ENCODE peak calls at places on chromosomes 6 and 20, in five cellular contexts. Z, V, N, J and L are unnamed samples.

GRCh38 chr6:40874495-40874894 is 164.5 kb downstream of the UNC5CL start:
- DNase-seq in Z (no peak), V (peak; percentile 25), N (no peak), J (no peak), L (no peak)

GRCh38 chr6:21842875-21843274 is 249.3 kb downstream of the SOX4 start:
- DNase-seq in Z (no peak), V (no peak), N (no peak), J (no peak), L (no peak)

GRCh38 chr6:66662721-66663120 is 955.7 kb upstream of the EYS start:
- DNase-seq in Z (no peak), V (no peak), N (no peak), J (no peak), L (no peak)

GRCh38 chr6:161639772-161640171 is 365.9 kb upstream of the AGPAT4 start:
- DNase-seq in Z (no peak), V (no peak), N (no peak), J (no peak), L (no peak)

GRCh38 chr6:3592371-3592941 is 135.6 kb upstream of the SLC22A23 start:
- DNase-seq in Z (no peak), V (no peak), N (peak; percentile 87), J (no peak), L (no peak)

GRCh38 chr6:132544826-132545225 is 6.7 kb downstream of the TAAR9 start:
- DNase-seq in Z (no peak), V (no peak), N (no peak), J (no peak), L (no peak)

GRCh38 chr6:11064836-11065235 is 20.7 kb upstream of the ELOVL2 start:
- DNase-seq in Z (no peak), V (no peak), N (no peak), J (no peak), L (no peak)

GRCh38 chr6:135012764-135013163 is 41.9 kb downstream of the HBS1L start:
- DNase-seq in Z (no peak), V (no peak), N (peak; percentile 60), J (no peak), L (no peak)

GRCh38 chr6:43454290-43455033 is 886 bp downstream of the DLK2 start:
- DNase-seq in Z (peak; percentile 87), V (peak; percentile 94), N (peak; percentile 76), J (peak; percentile 66), L (peak; percentile 31)

GRCh38 chr6:515267-515666 is 123.7 kb downstream of the IRF4 start:
- DNase-seq in Z (no peak), V (no peak), N (no peak), J (no peak), L (no peak)

GRCh38 chr6:16163535-16164300 is 34.8 kb downstream of the MYLIP start:
- DNase-seq in Z (no peak), V (no peak), N (no peak), J (no peak), L (no peak)

GRCh38 chr20:44810391-44811149 is at the start of gene RIMS4:
- DNase-seq in Z (no peak), V (peak; percentile 35), N (no peak), J (no peak), L (no peak)

GRCh38 chr6:24935323-24935722 is 437 bp downstream of the RIPOR2 start:
- DNase-seq in Z (no peak), V (no peak), N (no peak), J (no peak), L (no peak)

GRCh38 chr20:18388860-18389259 is 78.0 kb downstream of the DZANK1 start:
- DNase-seq in Z (no peak), V (no peak), N (peak; percentile 73), J (no peak), L (no peak)

GRCh38 chr6:117444600-117444999 is 18.9 kb upstream of the ROS1 start:
- DNase-seq in Z (no peak), V (no peak), N (no peak), J (no peak), L (no peak)

GRCh38 chr6:142537612-142538478 is 236.0 kb downstream of the ADGRG6 start:
- DNase-seq in Z (no peak), V (no peak), N (peak; percentile 12), J (no peak), L (no peak)

GRCh38 chr20:58647162-58647813 is 3.8 kb upstream of the STX16 start:
- DNase-seq in Z (no peak), V (no peak), N (no peak), J (no peak), L (no peak)

GRCh38 chr20:31587545-31588389 is 17.3 kb upstream of the ID1 start:
- DNase-seq in Z (peak; percentile 78), V (no peak), N (no peak), J (no peak), L (no peak)

GRCh38 chr6:135667694-135668455 is 170.3 kb upstream of the AHI1 start:
- DNase-seq in Z (peak; percentile 25), V (no peak), N (peak; percentile 58), J (no peak), L (no peak)